ENCODE peak calls at places on chromosomes 11 and 22, in five cellular contexts. R is psoas muscle, E is mucosa of descending colon, L is right lobe of liver, M is natural killer cell. K is an unnamed sample.

GRCh38 chr11:120547301-120547700 is 35.8 kb downstream of the GRIK4 start:
- ATAC-seq in R (no peak), E (no peak), L (no peak), M (peak), K (peak)

GRCh38 chr11:35553831-35554230 is 28.4 kb upstream of the PAMR1 start:
- ATAC-seq in R (no peak), E (no peak), L (no peak), M (no peak), K (no peak)

GRCh38 chr11:43130616-43131015 is 181.2 kb upstream of the API5 start:
- ATAC-seq in R (no peak), E (peak), L (no peak), M (no peak), K (no peak)

GRCh38 chr11:76615950-76616349 is 54.6 kb downstream of the LRRC32 start:
- ATAC-seq in R (peak), E (peak), L (peak), M (no peak), K (peak)

GRCh38 chr22:30183271-30183670 is 63.3 kb downstream of the LIF start:
- ATAC-seq in R (no peak), E (no peak), L (no peak), M (no peak), K (no peak)

GRCh38 chr11:73969991-73970800 is 12.4 kb downstream of the UCP2 start:
- ATAC-seq in R (no peak), E (peak), L (no peak), M (peak), K (no peak)

GRCh38 chr22:50696799-50697561 is 24.4 kb downstream of the SHANK3 start:
- ATAC-seq in R (peak), E (peak), L (peak), M (no peak), K (peak)

GRCh38 chr22:21889251-21889990 is 22.0 kb upstream of the MAPK1 start:
- ATAC-seq in R (no peak), E (no peak), L (no peak), M (no peak), K (no peak)

GRCh38 chr22:20128902-20129746 is 2.5 kb upstream of the ZDHHC8 start:
- ATAC-seq in R (no peak), E (peak), L (peak), M (no peak), K (peak)